ENCODE peak calls at places on chromosomes 2 and 18, in ten cellular contexts. U is stimulated activated CD8-positive, alpha-beta memory T cell treated with anti-CD3 and anti-CD28 coated beads, Interleukin-15, amount 100 ng/mL, for 24 hours; O is NB4; V is NCI-H1105; N is stimulated activated CD4-positive, alpha-beta T cell treated with anti-CD3 and anti-CD28 coated beads, Interleukin-15, amount 100 ng/mL, for 1 hour; T is T-cell; M is CD4-positive, CD25-positive, alpha-beta regulatory T cell; K is left ventricle myocardium superior; E is sigmoid colon; H is effector CD4-positive, alpha-beta T cell. G is an unnamed sample.

GRCh38 chr2:115739574-115739973 is 1297.1 kb downstream of the DPP10 start:
- DNase-seq in U (no peak), H (no peak), V (no peak), M (no peak), O (peak; percentile 20), E (no peak), N (no peak), K (no peak), T (no peak), G (peak; percentile 46)

GRCh38 chr2:120711694-120712093 is 24.0 kb upstream of the GLI2 start:
- DNase-seq in H (no peak), K (no peak), O (no peak), E (no peak), U (no peak), V (no peak), N (no peak), T (no peak), M (no peak), G (no peak)

GRCh38 chr2:68253211-68254068 is 1.1 kb upstream of the PPP3R1 start:
- DNase-seq in K (no peak), O (peak; percentile 47), T (peak; percentile 5), M (peak; percentile 72), U (no peak), H (no peak), V (no peak), E (no peak), N (peak; percentile 11), G (peak; percentile 69)

GRCh38 chr18:11946756-11947155 is 34.6 kb upstream of the IMPA2 start:
- DNase-seq in N (no peak), U (no peak), T (no peak), E (peak; percentile 78), M (no peak), O (peak; percentile 78), V (no peak), H (no peak), K (no peak), G (peak; percentile 83)

GRCh38 chr2:45867800-45868199 is 216.3 kb downstream of the PRKCE start:
- DNase-seq in H (no peak), U (no peak), V (no peak), E (no peak), N (no peak), O (no peak), K (no peak), T (no peak), M (no peak), G (no peak)

GRCh38 chr2:216555274-216555673 is 56.6 kb downstream of the RPL37A start:
- DNase-seq in T (no peak), O (peak; percentile 45), H (no peak), K (peak; percentile 84), M (no peak), V (no peak), N (no peak), U (no peak), E (peak; percentile 86), G (no peak)

GRCh38 chr18:55419939-55420664 is 167.9 kb downstream of the TCF4 start:
- DNase-seq in V (no peak), O (no peak), M (no peak), N (no peak), U (no peak), K (no peak), H (no peak), E (no peak), T (no peak), G (no peak)

GRCh38 chr18:55764382-55764781 is 176.4 kb upstream of the TCF4 start:
- DNase-seq in O (no peak), U (no peak), E (no peak), V (no peak), M (no peak), T (no peak), H (no peak), K (no peak), N (no peak), G (no peak)

GRCh38 chr2:131076707-131077106 is 16.6 kb downstream of the FAM168B start:
- DNase-seq in O (no peak), H (no peak), V (no peak), U (no peak), N (no peak), E (no peak), K (no peak), T (no peak), M (no peak), G (no peak)

GRCh38 chr2:203347375-203347774 is 19.2 kb downstream of the ABI2 start:
- DNase-seq in T (no peak), H (no peak), U (no peak), M (no peak), N (no peak), O (no peak), E (no peak), K (no peak), V (no peak), G (no peak)

GRCh38 chr2:54999182-54999581 is 51.1 kb downstream of the RTN4 start:
- DNase-seq in E (no peak), O (peak; percentile 60), V (no peak), H (no peak), N (no peak), U (no peak), M (no peak), T (no peak), K (no peak), G (no peak)

GRCh38 chr2:239148495-239149200 is 252.2 kb downstream of the HDAC4 start:
- DNase-seq in T (no peak), V (no peak), U (no peak), E (peak; percentile 51), O (no peak), M (no peak), K (no peak), H (no peak), N (no peak), G (no peak)

GRCh38 chr2:206989306-206989705 is 50.0 kb downstream of the CPO start:
- DNase-seq in T (no peak), E (no peak), U (peak; percentile 3), V (no peak), H (no peak), M (peak; percentile 24), K (peak; percentile 53), O (peak; percentile 54), N (no peak), G (peak; percentile 74)

GRCh38 chr2:235116885-235117492 is 165.2 kb downstream of the SH3BP4 start:
- DNase-seq in U (no peak), V (peak; percentile 38), N (no peak), T (no peak), H (no peak), M (peak; percentile 11), E (no peak), O (peak; percentile 39), K (no peak), G (peak; percentile 83)

GRCh38 chr2:191049728-191050639 is 36.0 kb upstream of the STAT1 start:
- DNase-seq in M (no peak), T (no peak), E (peak; percentile 76), H (no peak), U (no peak), O (peak; percentile 22), K (peak; percentile 29), V (no peak), N (no peak), G (no peak)

GRCh38 chr18:24277516-24277915 is 120.1 kb downstream of the OSBPL1A start:
- DNase-seq in U (no peak), V (no peak), H (no peak), O (no peak), E (no peak), N (no peak), T (no peak), K (no peak), M (no peak), G (no peak)

GRCh38 chr2:96819101-96819875 is 3.2 kb downstream of the CNNM3 start:
- DNase-seq in K (peak; percentile 68), T (no peak), E (no peak), O (peak; percentile 33), M (no peak), H (no peak), V (no peak), N (no peak), U (no peak), G (peak; percentile 95)

GRCh38 chr2:241350530-241350877 is 5.6 kb upstream of the FARP2 start:
- DNase-seq in E (no peak), O (no peak), N (no peak), K (no peak), M (no peak), V (no peak), U (no peak), H (no peak), T (no peak), G (no peak)

GRCh38 chr18:13720123-13720522 is 6.2 kb downstream of the FAM210A start:
- DNase-seq in T (no peak), H (no peak), E (no peak), N (no peak), M (no peak), U (no peak), K (no peak), O (no peak), V (no peak), G (no peak)

GRCh38 chr2:220015576-220015975 is 388.1 kb downstream of the SLC4A3 start:
- DNase-seq in T (no peak), H (no peak), E (no peak), N (no peak), V (no peak), K (no peak), O (no peak), M (no peak), U (no peak), G (no peak)

GRCh38 chr2:199739413-199740110 is 111.4 kb downstream of the FTCDNL1 start:
- DNase-seq in N (peak; percentile 26), O (peak; percentile 83), U (peak; percentile 53), E (peak; percentile 81), K (peak; percentile 77), M (peak; percentile 56), V (peak; percentile 37), H (peak; percentile 39), T (peak; percentile 47), G (peak; percentile 71)

GRCh38 chr2:21793461-21793860 is 669.7 kb downstream of the TDRD15 start:
- DNase-seq in M (no peak), T (no peak), E (no peak), H (no peak), U (no peak), K (no peak), N (no peak), O (no peak), V (no peak), G (no peak)

GRCh38 chr2:144438722-144439508 is 81.0 kb downstream of the ZEB2 start:
- DNase-seq in T (no peak), V (peak; percentile 35), U (no peak), H (no peak), O (no peak), M (no peak), E (no peak), K (no peak), N (no peak), G (peak; percentile 16)

GRCh38 chr18:56402872-56403516 is 235.4 kb downstream of the TXNL1 start:
- DNase-seq in M (no peak), E (no peak), N (no peak), T (no peak), K (no peak), V (no peak), H (no peak), O (no peak), U (no peak), G (no peak)